ENCODE peak calls at places on chromosome 21, in nine cellular contexts. One of them, this sample, is unnamed.

GRCh38 chr21:37435120-37435519 is 68.5 kb downstream of the DYRK1A start:
- DNase-seq in SK-N-SH: peak
- DNase-seq in PC-3: peak
- DNase-seq in GM23338: peak
- DNase-seq in hepatocyte: peak
- DNase-seq in HCT116: peak
- DNase-seq in GM23248: peak
- DNase-seq in OCI-LY7: no peak
- DNase-seq in neural progenitor cell: peak
- DNase-seq in this sample: no peak

GRCh38 chr21:33940164-33940563 is 24.6 kb upstream of the ATP5PO start:
- DNase-seq in OCI-LY7: no peak
- DNase-seq in hepatocyte: peak
- DNase-seq in PC-3: no peak
- DNase-seq in HCT116: no peak
- DNase-seq in GM23248: peak
- DNase-seq in SK-N-SH: no peak
- DNase-seq in neural progenitor cell: no peak
- DNase-seq in GM23338: no peak
- DNase-seq in this sample: no peak

GRCh38 chr21:44701023-44701400 is 4.0 kb downstream of the KRTAP10-12 start:
- DNase-seq in PC-3: no peak
- DNase-seq in HCT116: no peak
- DNase-seq in OCI-LY7: no peak
- DNase-seq in SK-N-SH: peak
- DNase-seq in hepatocyte: no peak
- DNase-seq in GM23338: no peak
- DNase-seq in GM23248: no peak
- DNase-seq in neural progenitor cell: no peak
- DNase-seq in this sample: no peak

GRCh38 chr21:43269981-43270670 is 101.3 kb downstream of the CRYAA start:
- DNase-seq in PC-3: no peak
- DNase-seq in GM23338: no peak
- DNase-seq in hepatocyte: no peak
- DNase-seq in neural progenitor cell: no peak
- DNase-seq in GM23248: no peak
- DNase-seq in HCT116: no peak
- DNase-seq in SK-N-SH: no peak
- DNase-seq in OCI-LY7: no peak
- DNase-seq in this sample: no peak

GRCh38 chr21:46411691-46412090 is 47.0 kb upstream of the DIP2A start:
- DNase-seq in OCI-LY7: no peak
- DNase-seq in hepatocyte: no peak
- DNase-seq in neural progenitor cell: no peak
- DNase-seq in PC-3: no peak
- DNase-seq in GM23248: no peak
- DNase-seq in HCT116: no peak
- DNase-seq in GM23338: no peak
- DNase-seq in SK-N-SH: no peak
- DNase-seq in this sample: no peak

GRCh38 chr21:43323244-43324005 is 103.5 kb downstream of the SIK1 start:
- DNase-seq in OCI-LY7: no peak
- DNase-seq in SK-N-SH: no peak
- DNase-seq in GM23338: no peak
- DNase-seq in GM23248: no peak
- DNase-seq in hepatocyte: no peak
- DNase-seq in HCT116: no peak
- DNase-seq in neural progenitor cell: no peak
- DNase-seq in PC-3: no peak
- DNase-seq in this sample: no peak

GRCh38 chr21:44510508-44511218 is 29.3 kb downstream of the KRTAP10-1 start:
- DNase-seq in hepatocyte: peak
- DNase-seq in OCI-LY7: peak
- DNase-seq in GM23248: peak
- DNase-seq in SK-N-SH: peak
- DNase-seq in neural progenitor cell: peak
- DNase-seq in PC-3: peak
- DNase-seq in HCT116: peak
- DNase-seq in GM23338: peak
- DNase-seq in this sample: peak

GRCh38 chr21:34580181-34580700 is 34.7 kb downstream of the RCAN1 start:
- DNase-seq in SK-N-SH: no peak
- DNase-seq in GM23338: no peak
- DNase-seq in PC-3: no peak
- DNase-seq in neural progenitor cell: no peak
- DNase-seq in HCT116: no peak
- DNase-seq in OCI-LY7: no peak
- DNase-seq in GM23248: peak
- DNase-seq in hepatocyte: peak
- DNase-seq in this sample: no peak

GRCh38 chr21:45741691-45742090 is 98.2 kb downstream of the PCBP3 start:
- DNase-seq in PC-3: no peak
- DNase-seq in GM23248: no peak
- DNase-seq in GM23338: no peak
- DNase-seq in hepatocyte: no peak
- DNase-seq in SK-N-SH: no peak
- DNase-seq in HCT116: no peak
- DNase-seq in OCI-LY7: no peak
- DNase-seq in neural progenitor cell: no peak
- DNase-seq in this sample: no peak

GRCh38 chr21:44800971-44801467 is 601 bp downstream of the UBE2G2 start:
- DNase-seq in GM23248: peak
- DNase-seq in HCT116: peak
- DNase-seq in OCI-LY7: peak
- DNase-seq in hepatocyte: peak
- DNase-seq in neural progenitor cell: peak
- DNase-seq in PC-3: peak
- DNase-seq in SK-N-SH: peak
- DNase-seq in GM23338: peak
- DNase-seq in this sample: peak

GRCh38 chr21:34874689-34875513 is 174.2 kb downstream of the RUNX1 start:
- DNase-seq in OCI-LY7: peak
- DNase-seq in neural progenitor cell: no peak
- DNase-seq in HCT116: no peak
- DNase-seq in SK-N-SH: no peak
- DNase-seq in hepatocyte: no peak
- DNase-seq in GM23338: no peak
- DNase-seq in GM23248: peak
- DNase-seq in PC-3: no peak
- DNase-seq in this sample: peak

GRCh38 chr21:34603002-34603709 is 11.8 kb downstream of the RCAN1 start:
- DNase-seq in hepatocyte: peak
- DNase-seq in SK-N-SH: peak
- DNase-seq in GM23338: peak
- DNase-seq in PC-3: peak
- DNase-seq in HCT116: no peak
- DNase-seq in neural progenitor cell: peak
- DNase-seq in OCI-LY7: peak
- DNase-seq in GM23248: peak
- DNase-seq in this sample: peak

GRCh38 chr21:44765231-44766013 is 36.2 kb downstream of the UBE2G2 start:
- DNase-seq in hepatocyte: no peak
- DNase-seq in PC-3: peak
- DNase-seq in HCT116: no peak
- DNase-seq in neural progenitor cell: no peak
- DNase-seq in GM23338: no peak
- DNase-seq in SK-N-SH: peak
- DNase-seq in GM23248: peak
- DNase-seq in OCI-LY7: no peak
- DNase-seq in this sample: peak

GRCh38 chr21:20721151-20721550 is 277.1 kb upstream of the NCAM2 start:
- DNase-seq in hepatocyte: no peak
- DNase-seq in SK-N-SH: no peak
- DNase-seq in OCI-LY7: no peak
- DNase-seq in GM23338: no peak
- DNase-seq in HCT116: no peak
- DNase-seq in neural progenitor cell: no peak
- DNase-seq in GM23248: no peak
- DNase-seq in PC-3: no peak
- DNase-seq in this sample: no peak

GRCh38 chr21:20720623-20721022 is 277.6 kb upstream of the NCAM2 start:
- DNase-seq in HCT116: no peak
- DNase-seq in OCI-LY7: no peak
- DNase-seq in GM23248: no peak
- DNase-seq in SK-N-SH: no peak
- DNase-seq in GM23338: no peak
- DNase-seq in PC-3: peak
- DNase-seq in hepatocyte: no peak
- DNase-seq in neural progenitor cell: no peak
- DNase-seq in this sample: no peak
- TF ChIP-seq EZH2phosphoT487 in HCT116: no peak
- TF ChIP-seq EZH2phosphoT487 in OCI-LY7: no peak
- TF ChIP-seq EZH2phosphoT487 in GM23248: no peak
- TF ChIP-seq EZH2phosphoT487 in SK-N-SH: no peak
- TF ChIP-seq EZH2phosphoT487 in GM23338: no peak
- TF ChIP-seq EZH2phosphoT487 in PC-3: no peak
- TF ChIP-seq EZH2phosphoT487 in hepatocyte: no peak
- TF ChIP-seq EZH2phosphoT487 in neural progenitor cell: no peak
- TF ChIP-seq EZH2phosphoT487 in this sample: no peak

GRCh38 chr21:40208206-40208950 is 341.1 kb downstream of the PCP4 start:
- DNase-seq in GM23248: no peak
- DNase-seq in HCT116: no peak
- DNase-seq in OCI-LY7: no peak
- DNase-seq in hepatocyte: no peak
- DNase-seq in neural progenitor cell: no peak
- DNase-seq in GM23338: no peak
- DNase-seq in PC-3: no peak
- DNase-seq in SK-N-SH: no peak
- DNase-seq in this sample: no peak

GRCh38 chr21:40208960-40209359 is 341.7 kb downstream of the PCP4 start:
- DNase-seq in GM23338: no peak
- DNase-seq in HCT116: no peak
- DNase-seq in PC-3: no peak
- DNase-seq in OCI-LY7: no peak
- DNase-seq in GM23248: no peak
- DNase-seq in hepatocyte: no peak
- DNase-seq in SK-N-SH: no peak
- DNase-seq in neural progenitor cell: no peak
- DNase-seq in this sample: no peak

GRCh38 chr21:40200962-40201361 is 333.7 kb downstream of the PCP4 start:
- DNase-seq in SK-N-SH: no peak
- DNase-seq in OCI-LY7: no peak
- DNase-seq in GM23338: no peak
- DNase-seq in HCT116: no peak
- DNase-seq in GM23248: no peak
- DNase-seq in PC-3: no peak
- DNase-seq in neural progenitor cell: no peak
- DNase-seq in hepatocyte: no peak
- DNase-seq in this sample: no peak

GRCh38 chr21:40210251-40210650 is 343.0 kb downstream of the PCP4 start:
- DNase-seq in OCI-LY7: no peak
- DNase-seq in neural progenitor cell: no peak
- DNase-seq in PC-3: no peak
- DNase-seq in HCT116: no peak
- DNase-seq in hepatocyte: no peak
- DNase-seq in GM23248: no peak
- DNase-seq in SK-N-SH: no peak
- DNase-seq in GM23338: no peak
- DNase-seq in this sample: no peak

GRCh38 chr21:40204956-40205355 is 337.7 kb downstream of the PCP4 start:
- DNase-seq in GM23248: no peak
- DNase-seq in SK-N-SH: no peak
- DNase-seq in PC-3: no peak
- DNase-seq in GM23338: no peak
- DNase-seq in hepatocyte: peak
- DNase-seq in HCT116: no peak
- DNase-seq in OCI-LY7: no peak
- DNase-seq in neural progenitor cell: peak
- DNase-seq in this sample: no peak
- TF ChIP-seq EZH2phosphoT487 in GM23248: no peak
- TF ChIP-seq EZH2phosphoT487 in SK-N-SH: no peak
- TF ChIP-seq EZH2phosphoT487 in PC-3: no peak
- TF ChIP-seq EZH2phosphoT487 in GM23338: no peak
- TF ChIP-seq EZH2phosphoT487 in hepatocyte: no peak
- TF ChIP-seq EZH2phosphoT487 in HCT116: no peak
- TF ChIP-seq EZH2phosphoT487 in OCI-LY7: no peak
- TF ChIP-seq EZH2phosphoT487 in neural progenitor cell: no peak
- TF ChIP-seq EZH2phosphoT487 in this sample: no peak

GRCh38 chr21:41819856-41820281 is 53.0 kb upstream of the RIPK4 start:
- DNase-seq in HCT116: no peak
- DNase-seq in GM23248: no peak
- DNase-seq in OCI-LY7: no peak
- DNase-seq in PC-3: no peak
- DNase-seq in GM23338: no peak
- DNase-seq in hepatocyte: no peak
- DNase-seq in neural progenitor cell: no peak
- DNase-seq in SK-N-SH: no peak
- DNase-seq in this sample: no peak
- TF ChIP-seq EZH2phosphoT487 in HCT116: no peak
- TF ChIP-seq EZH2phosphoT487 in GM23248: no peak
- TF ChIP-seq EZH2phosphoT487 in OCI-LY7: no peak
- TF ChIP-seq EZH2phosphoT487 in PC-3: no peak
- TF ChIP-seq EZH2phosphoT487 in GM23338: no peak
- TF ChIP-seq EZH2phosphoT487 in hepatocyte: no peak
- TF ChIP-seq EZH2phosphoT487 in neural progenitor cell: no peak
- TF ChIP-seq EZH2phosphoT487 in SK-N-SH: no peak
- TF ChIP-seq EZH2phosphoT487 in this sample: no peak

GRCh38 chr21:15592271-15592860 is 137.4 kb upstream of the USP25 start:
- DNase-seq in HCT116: peak
- DNase-seq in SK-N-SH: peak
- DNase-seq in PC-3: peak
- DNase-seq in neural progenitor cell: peak
- DNase-seq in hepatocyte: peak
- DNase-seq in OCI-LY7: peak
- DNase-seq in GM23338: peak
- DNase-seq in GM23248: peak
- DNase-seq in this sample: peak
- TF ChIP-seq EZH2phosphoT487 in HCT116: no peak
- TF ChIP-seq EZH2phosphoT487 in SK-N-SH: no peak
- TF ChIP-seq EZH2phosphoT487 in PC-3: no peak
- TF ChIP-seq EZH2phosphoT487 in neural progenitor cell: no peak
- TF ChIP-seq EZH2phosphoT487 in hepatocyte: no peak
- TF ChIP-seq EZH2phosphoT487 in OCI-LY7: no peak
- TF ChIP-seq EZH2phosphoT487 in GM23338: no peak
- TF ChIP-seq EZH2phosphoT487 in GM23248: no peak
- TF ChIP-seq EZH2phosphoT487 in this sample: no peak

DNA sequence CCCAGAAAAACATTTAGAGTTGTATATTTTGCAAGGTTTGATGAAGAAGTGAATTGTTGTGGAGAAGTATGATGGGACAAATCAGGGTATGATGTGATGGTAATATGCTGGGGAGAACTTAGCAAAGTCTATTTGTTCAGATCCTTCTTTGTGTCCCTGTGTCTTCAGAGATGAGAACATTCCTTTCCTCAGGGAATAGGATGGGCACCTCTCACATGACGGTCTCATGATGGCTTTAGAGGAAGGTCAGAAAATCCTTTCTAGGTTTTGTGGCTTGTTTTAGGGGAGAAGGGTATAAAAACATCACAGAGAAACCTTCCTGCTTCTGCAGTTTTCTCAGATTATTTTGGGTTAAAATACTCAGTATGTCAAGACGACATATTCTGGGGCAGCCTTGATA is 171.3 kb upstream of the NRIP1 start:
- DNase-seq in OCI-LY7: no peak
- DNase-seq in hepatocyte: no peak
- DNase-seq in PC-3: no peak
- DNase-seq in GM23338: no peak
- DNase-seq in neural progenitor cell: no peak
- DNase-seq in SK-N-SH: no peak
- DNase-seq in HCT116: no peak
- DNase-seq in GM23248: no peak
- DNase-seq in this sample: no peak
- TF ChIP-seq EZH2phosphoT487 in OCI-LY7: no peak
- TF ChIP-seq EZH2phosphoT487 in hepatocyte: no peak
- TF ChIP-seq EZH2phosphoT487 in PC-3: no peak
- TF ChIP-seq EZH2phosphoT487 in GM23338: no peak
- TF ChIP-seq EZH2phosphoT487 in neural progenitor cell: no peak
- TF ChIP-seq EZH2phosphoT487 in SK-N-SH: no peak
- TF ChIP-seq EZH2phosphoT487 in HCT116: no peak
- TF ChIP-seq EZH2phosphoT487 in GM23248: no peak
- TF ChIP-seq EZH2phosphoT487 in this sample: no peak